ENCODE peak calls at places on chromosome 13, in eight cellular contexts. B is CD8-positive, alpha-beta memory T cell; Q is naive thymus-derived CD4-positive, alpha-beta T cell; N is pons; Z is tibial nerve; P is cardiac muscle cell; R is HEK293T; W is central memory CD4-positive, alpha-beta T cell. J is an unnamed sample.
A peak's percentile ranks its signal among the peaks of the same experiment; 100 is the strongest.

GRCh38 chr13:32031025-32031814 is at the start of gene FRY:
- DNase-seq in R (peak; percentile 46), N (peak; percentile 53), W (peak; percentile 43), Z (peak; percentile 22), B (peak; percentile 10), Q (peak; percentile 34), P (peak; percentile 64), J (peak; percentile 46)

GRCh38 chr13:32840840-32841713 is 175.1 kb upstream of the KL start:
- DNase-seq in P (no peak), N (no peak), B (no peak), W (no peak), Q (no peak), Z (no peak), R (no peak), J (no peak)

GRCh38 chr13:33089311-33089710 is 73.1 kb downstream of the KL start:
- DNase-seq in R (no peak), Q (no peak), Z (no peak), W (no peak), P (no peak), N (no peak), B (no peak), J (no peak)

GRCh38 chr13:45950343-45950995 is 98.9 kb upstream of the SIAH3 start:
- DNase-seq in B (no peak), Q (no peak), Z (no peak), W (no peak), N (peak; percentile 63), R (no peak), P (no peak), J (no peak)

GRCh38 chr13:26186141-26186870 is 35.8 kb downstream of the RNF6 start:
- DNase-seq in N (peak; percentile 73), W (peak; percentile 90), P (peak; percentile 96), Z (peak; percentile 62), Q (peak; percentile 86), R (no peak), B (peak; percentile 85), J (peak; percentile 76)

GRCh38 chr13:60584976-60585375 is 188.0 kb downstream of the TDRD3 start:
- DNase-seq in Q (no peak), W (no peak), P (peak; percentile 43), N (no peak), R (no peak), B (no peak), Z (peak; percentile 20), J (peak; percentile 26)

GRCh38 chr13:29140277-29140676 is 320.1 kb downstream of the MTUS2 start:
- DNase-seq in B (no peak), W (no peak), N (peak; percentile 34), P (peak; percentile 36), Z (no peak), Q (no peak), R (no peak), J (no peak)

GRCh38 chr13:30172593-30173300 is 134.6 kb downstream of the KATNAL1 start:
- DNase-seq in B (no peak), W (no peak), Q (no peak), N (no peak), R (no peak), Z (no peak), P (no peak), J (no peak)

GRCh38 chr13:109938255-109938936 is 152.0 kb upstream of the IRS2 start:
- DNase-seq in R (no peak), Z (no peak), N (no peak), P (peak; percentile 71), W (no peak), Q (no peak), B (no peak), J (no peak)

GRCh38 chr13:79098603-79099002 is 307.5 kb downstream of the RBM26 start:
- DNase-seq in B (no peak), Q (no peak), R (no peak), N (no peak), Z (no peak), P (no peak), W (no peak), J (no peak)

GRCh38 chr13:106052200-106052767 is 483.2 kb downstream of the EFNB2 start:
- DNase-seq in B (no peak), P (no peak), Z (no peak), R (no peak), W (no peak), Q (no peak), N (no peak), J (no peak)

GRCh38 chr13:29893438-29893837 is 43.0 kb upstream of the UBL3 start:
- DNase-seq in W (no peak), Z (no peak), R (no peak), B (no peak), Q (no peak), N (no peak), P (no peak), J (no peak)

GRCh38 chr13:59774511-59774911 is 389.2 kb downstream of the DIAPH3 start:
- DNase-seq in Z (no peak), W (no peak), R (no peak), Q (no peak), P (peak; percentile 59), N (no peak), B (no peak), J (no peak)

GRCh38 chr13:88932950-88933349 is 1261.8 kb downstream of the SLITRK5 start:
- DNase-seq in P (no peak), N (no peak), W (no peak), B (no peak), Q (no peak), R (no peak), Z (no peak), J (no peak)

GRCh38 chr13:34256236-34256635 is 438.3 kb downstream of the RFC3 start:
- DNase-seq in N (peak; percentile 30), P (no peak), W (no peak), Z (no peak), R (no peak), B (no peak), Q (no peak), J (no peak)

GRCh38 chr13:96816261-96816660 is 178.0 kb downstream of the OXGR1 start:
- DNase-seq in Q (no peak), R (no peak), B (no peak), Z (peak; percentile 24), P (peak; percentile 38), N (no peak), W (no peak), J (no peak)

GRCh38 chr13:113441661-113442060 is 11.6 kb downstream of the ADPRHL1 start:
- DNase-seq in W (no peak), R (no peak), N (no peak), B (no peak), P (no peak), Z (no peak), Q (no peak), J (no peak)

GRCh38 chr13:86155756-86156155 is 356.5 kb upstream of the SLITRK6 start:
- DNase-seq in P (no peak), W (no peak), Q (no peak), N (no peak), B (no peak), R (no peak), Z (no peak), J (no peak)

GRCh38 chr13:113119822-113120189 is 2.8 kb upstream of the F10 start:
- DNase-seq in Q (no peak), R (no peak), B (no peak), Z (no peak), N (no peak), P (no peak), W (no peak), J (no peak)

GRCh38 chr13:30798776-30799625 is 63.7 kb downstream of the ALOX5AP start:
- DNase-seq in B (no peak), P (no peak), W (no peak), Q (no peak), N (no peak), R (no peak), Z (no peak), J (no peak)

GRCh38 chr13:24684600-24684998 is 4.4 kb downstream of the ATP12A start:
- DNase-seq in Q (no peak), Z (no peak), W (no peak), N (peak; percentile 21), P (peak; percentile 49), R (no peak), B (no peak), J (no peak)

GRCh38 chr13:111323549-111323948 is 3.1 kb downstream of the TEX29 start:
- DNase-seq in B (no peak), N (no peak), Z (no peak), R (no peak), Q (no peak), W (no peak), P (no peak), J (no peak)

GRCh38 chr13:46552302-46552680 is 679 bp upstream of the LRCH1 start:
- DNase-seq in B (no peak), P (no peak), N (no peak), Q (no peak), Z (no peak), W (no peak), R (no peak), J (peak; percentile 12)

GRCh38 chr13:100275746-100276145 is 186.9 kb downstream of the PCCA start:
- DNase-seq in P (no peak), Z (no peak), N (no peak), R (no peak), B (no peak), W (no peak), Q (no peak), J (no peak)

GRCh38 chr13:52159159-52159982 is at the start of gene NEK3:
- DNase-seq in R (peak; percentile 87), W (peak; percentile 43), B (peak; percentile 30), Q (peak; percentile 43), N (peak; percentile 56), P (peak; percentile 68), Z (peak; percentile 44), J (peak; percentile 65)

GRCh38 chr13:42812311-42812710 is 30.9 kb downstream of the FAM216B start:
- DNase-seq in W (no peak), B (no peak), P (peak; percentile 26), R (no peak), N (no peak), Q (no peak), Z (no peak), J (no peak)

GRCh38 chr13:21826214-21827015 is 155.5 kb downstream of the FGF9 start:
- DNase-seq in W (no peak), B (no peak), R (no peak), Z (no peak), P (no peak), Q (no peak), N (no peak), J (no peak)

GRCh38 chr13:23570099-23570926 is at the start of gene TNFRSF19:
- DNase-seq in P (peak; percentile 84), W (no peak), Q (no peak), N (peak; percentile 43), R (peak; percentile 55), B (no peak), Z (peak; percentile 41), J (peak; percentile 57)

GRCh38 chr13:56924401-56924800 is 216.3 kb upstream of the PRR20A start:
- DNase-seq in W (no peak), B (no peak), P (no peak), Q (no peak), N (no peak), Z (no peak), R (no peak), J (no peak)

GRCh38 chr13:113490496-113491417 is at the start of gene DCUN1D2:
- DNase-seq in W (peak; percentile 65), Q (peak; percentile 79), R (peak; percentile 74), Z (peak; percentile 84), N (peak; percentile 96), P (peak; percentile 99), B (peak; percentile 64), J (peak; percentile 79)

GRCh38 chr13:50420720-50421456 is 405.6 kb downstream of the KCNRG start:
- DNase-seq in Z (no peak), W (no peak), R (no peak), Q (no peak), P (no peak), N (no peak), B (no peak), J (no peak)

GRCh38 chr13:110993788-110994187 is 78.9 kb upstream of the ANKRD10 start:
- DNase-seq in Z (no peak), Q (no peak), R (no peak), B (no peak), N (no peak), W (no peak), P (no peak), J (no peak)

GRCh38 chr13:66114127-66114526 is 1116.0 kb downstream of the PCDH9 start:
- DNase-seq in B (no peak), N (no peak), P (no peak), R (no peak), W (no peak), Q (no peak), Z (no peak), J (no peak)

J was measured in neural crest cell.